ENCODE peak calls at places on chromosomes 4 and X, in eight cellular contexts. One of them, this sample, is unnamed.

GRCh38 chrX:53321216-53321942 is 40.0 kb upstream of the IQSEC2 start:
- DNase-seq in M059J: no peak
- DNase-seq in HCT116: no peak
- DNase-seq in epithelial cell of esophagus: no peak
- DNase-seq in activated T-cell treated with anti-CD3 and anti-CD28 coated beads, Interleukin-2, amount 50 U/mL, for 1 hour: peak
- DNase-seq in coronary artery: no peak
- DNase-seq in fibroblast of the aortic adventitia: no peak
- DNase-seq in erythroblast: no peak
- DNase-seq in this sample: peak

GRCh38 chr4:140575489-140575888 is 6.7 kb upstream of the UCP1 start:
- DNase-seq in M059J: no peak
- DNase-seq in fibroblast of the aortic adventitia: no peak
- DNase-seq in epithelial cell of esophagus: no peak
- DNase-seq in erythroblast: no peak
- DNase-seq in coronary artery: no peak
- DNase-seq in activated T-cell treated with anti-CD3 and anti-CD28 coated beads, Interleukin-2, amount 50 U/mL, for 1 hour: no peak
- DNase-seq in HCT116: no peak
- DNase-seq in this sample: no peak

GRCh38 chrX:93580634-93581033 is 92.7 kb downstream of the NAP1L3 start:
- DNase-seq in coronary artery: no peak
- DNase-seq in HCT116: no peak
- DNase-seq in activated T-cell treated with anti-CD3 and anti-CD28 coated beads, Interleukin-2, amount 50 U/mL, for 1 hour: no peak
- DNase-seq in erythroblast: no peak
- DNase-seq in fibroblast of the aortic adventitia: no peak
- DNase-seq in M059J: no peak
- DNase-seq in epithelial cell of esophagus: no peak
- DNase-seq in this sample: no peak

GRCh38 chr4:673349-674091 is 556 bp downstream of the ATP5ME start:
- DNase-seq in erythroblast: peak
- DNase-seq in fibroblast of the aortic adventitia: no peak
- DNase-seq in HCT116: no peak
- DNase-seq in coronary artery: no peak
- DNase-seq in activated T-cell treated with anti-CD3 and anti-CD28 coated beads, Interleukin-2, amount 50 U/mL, for 1 hour: no peak
- DNase-seq in M059J: no peak
- DNase-seq in epithelial cell of esophagus: peak
- DNase-seq in this sample: no peak

GRCh38 chr4:163762756-163763155 is 268.3 kb downstream of the TMA16 start:
- DNase-seq in fibroblast of the aortic adventitia: no peak
- DNase-seq in M059J: no peak
- DNase-seq in erythroblast: no peak
- DNase-seq in activated T-cell treated with anti-CD3 and anti-CD28 coated beads, Interleukin-2, amount 50 U/mL, for 1 hour: no peak
- DNase-seq in epithelial cell of esophagus: no peak
- DNase-seq in coronary artery: no peak
- DNase-seq in HCT116: no peak
- DNase-seq in this sample: no peak

GRCh38 chr4:14566518-14566917 is 435.8 kb upstream of the CPEB2 start:
- DNase-seq in HCT116: no peak
- DNase-seq in coronary artery: no peak
- DNase-seq in fibroblast of the aortic adventitia: peak
- DNase-seq in erythroblast: no peak
- DNase-seq in M059J: peak
- DNase-seq in activated T-cell treated with anti-CD3 and anti-CD28 coated beads, Interleukin-2, amount 50 U/mL, for 1 hour: no peak
- DNase-seq in epithelial cell of esophagus: no peak
- DNase-seq in this sample: no peak

GRCh38 chr4:151415978-151416377 is 7.0 kb downstream of the FHIP1A start:
- DNase-seq in activated T-cell treated with anti-CD3 and anti-CD28 coated beads, Interleukin-2, amount 50 U/mL, for 1 hour: no peak
- DNase-seq in coronary artery: no peak
- DNase-seq in erythroblast: no peak
- DNase-seq in M059J: peak
- DNase-seq in epithelial cell of esophagus: peak
- DNase-seq in fibroblast of the aortic adventitia: peak
- DNase-seq in HCT116: no peak
- DNase-seq in this sample: no peak

GRCh38 chr4:156838761-156839160 is 132.8 kb downstream of the PDGFC start:
- DNase-seq in epithelial cell of esophagus: peak
- DNase-seq in coronary artery: no peak
- DNase-seq in M059J: peak
- DNase-seq in activated T-cell treated with anti-CD3 and anti-CD28 coated beads, Interleukin-2, amount 50 U/mL, for 1 hour: no peak
- DNase-seq in erythroblast: no peak
- DNase-seq in fibroblast of the aortic adventitia: peak
- DNase-seq in HCT116: peak
- DNase-seq in this sample: no peak

GRCh38 chrX:826026-826425 is 195.4 kb downstream of the SHOX start:
- DNase-seq in epithelial cell of esophagus: no peak
- DNase-seq in M059J: no peak
- DNase-seq in coronary artery: no peak
- DNase-seq in fibroblast of the aortic adventitia: peak
- DNase-seq in activated T-cell treated with anti-CD3 and anti-CD28 coated beads, Interleukin-2, amount 50 U/mL, for 1 hour: no peak
- DNase-seq in HCT116: no peak
- DNase-seq in erythroblast: no peak
- DNase-seq in this sample: no peak

GRCh38 chr4:90030953-90031352 is 96.2 kb upstream of the CCSER1 start:
- DNase-seq in epithelial cell of esophagus: peak
- DNase-seq in M059J: peak
- DNase-seq in coronary artery: no peak
- DNase-seq in fibroblast of the aortic adventitia: no peak
- DNase-seq in HCT116: peak
- DNase-seq in erythroblast: no peak
- DNase-seq in activated T-cell treated with anti-CD3 and anti-CD28 coated beads, Interleukin-2, amount 50 U/mL, for 1 hour: no peak
- DNase-seq in this sample: no peak

GRCh38 chr4:84751707-84752106 is 168.8 kb downstream of the CDS1 start:
- DNase-seq in erythroblast: no peak
- DNase-seq in M059J: no peak
- DNase-seq in HCT116: no peak
- DNase-seq in coronary artery: no peak
- DNase-seq in epithelial cell of esophagus: no peak
- DNase-seq in fibroblast of the aortic adventitia: no peak
- DNase-seq in activated T-cell treated with anti-CD3 and anti-CD28 coated beads, Interleukin-2, amount 50 U/mL, for 1 hour: no peak
- DNase-seq in this sample: no peak

GRCh38 chr4:140076307-140076706 is 77.7 kb downstream of the MAML3 start:
- DNase-seq in HCT116: no peak
- DNase-seq in epithelial cell of esophagus: no peak
- DNase-seq in fibroblast of the aortic adventitia: no peak
- DNase-seq in coronary artery: no peak
- DNase-seq in M059J: no peak
- DNase-seq in erythroblast: no peak
- DNase-seq in activated T-cell treated with anti-CD3 and anti-CD28 coated beads, Interleukin-2, amount 50 U/mL, for 1 hour: no peak
- DNase-seq in this sample: no peak

GRCh38 chrX:6693051-6693450 is 158.1 kb upstream of the VCX3A start:
- DNase-seq in coronary artery: no peak
- DNase-seq in fibroblast of the aortic adventitia: no peak
- DNase-seq in HCT116: no peak
- DNase-seq in activated T-cell treated with anti-CD3 and anti-CD28 coated beads, Interleukin-2, amount 50 U/mL, for 1 hour: no peak
- DNase-seq in erythroblast: no peak
- DNase-seq in M059J: no peak
- DNase-seq in epithelial cell of esophagus: no peak
- DNase-seq in this sample: no peak

GRCh38 chr4:124803026-124803425 is 90.5 kb upstream of the ANKRD50 start:
- DNase-seq in M059J: no peak
- DNase-seq in activated T-cell treated with anti-CD3 and anti-CD28 coated beads, Interleukin-2, amount 50 U/mL, for 1 hour: no peak
- DNase-seq in HCT116: no peak
- DNase-seq in erythroblast: no peak
- DNase-seq in fibroblast of the aortic adventitia: peak
- DNase-seq in coronary artery: no peak
- DNase-seq in epithelial cell of esophagus: no peak
- DNase-seq in this sample: no peak

GRCh38 chr4:24856586-24856985 is 56.3 kb downstream of the CCDC149 start:
- DNase-seq in M059J: peak
- DNase-seq in epithelial cell of esophagus: no peak
- DNase-seq in activated T-cell treated with anti-CD3 and anti-CD28 coated beads, Interleukin-2, amount 50 U/mL, for 1 hour: no peak
- DNase-seq in HCT116: no peak
- DNase-seq in coronary artery: peak
- DNase-seq in erythroblast: no peak
- DNase-seq in fibroblast of the aortic adventitia: peak
- DNase-seq in this sample: no peak

GRCh38 chrX:72676465-72676864 is 37.6 kb downstream of the PHKA1 start:
- DNase-seq in M059J: no peak
- DNase-seq in coronary artery: no peak
- DNase-seq in epithelial cell of esophagus: no peak
- DNase-seq in HCT116: no peak
- DNase-seq in erythroblast: no peak
- DNase-seq in fibroblast of the aortic adventitia: no peak
- DNase-seq in activated T-cell treated with anti-CD3 and anti-CD28 coated beads, Interleukin-2, amount 50 U/mL, for 1 hour: no peak
- DNase-seq in this sample: no peak

GRCh38 chr4:166066936-166067335 is 193.9 kb downstream of the TLL1 start:
- DNase-seq in HCT116: no peak
- DNase-seq in epithelial cell of esophagus: no peak
- DNase-seq in M059J: no peak
- DNase-seq in fibroblast of the aortic adventitia: no peak
- DNase-seq in erythroblast: no peak
- DNase-seq in activated T-cell treated with anti-CD3 and anti-CD28 coated beads, Interleukin-2, amount 50 U/mL, for 1 hour: no peak
- DNase-seq in coronary artery: no peak
- DNase-seq in this sample: no peak

GRCh38 chrX:43666301-43666912 is 10.3 kb downstream of the MAOA start:
- DNase-seq in coronary artery: no peak
- DNase-seq in M059J: no peak
- DNase-seq in fibroblast of the aortic adventitia: no peak
- DNase-seq in epithelial cell of esophagus: no peak
- DNase-seq in activated T-cell treated with anti-CD3 and anti-CD28 coated beads, Interleukin-2, amount 50 U/mL, for 1 hour: no peak
- DNase-seq in erythroblast: no peak
- DNase-seq in HCT116: no peak
- DNase-seq in this sample: no peak

GRCh38 chrX:122622800-122623199 is 561.3 kb upstream of the GRIA3 start:
- DNase-seq in erythroblast: no peak
- DNase-seq in epithelial cell of esophagus: no peak
- DNase-seq in M059J: peak
- DNase-seq in HCT116: no peak
- DNase-seq in coronary artery: no peak
- DNase-seq in activated T-cell treated with anti-CD3 and anti-CD28 coated beads, Interleukin-2, amount 50 U/mL, for 1 hour: no peak
- DNase-seq in fibroblast of the aortic adventitia: no peak
- DNase-seq in this sample: no peak

GRCh38 chr4:3766791-3767561 is 791 bp downstream of the ADRA2C start:
- DNase-seq in erythroblast: peak
- DNase-seq in coronary artery: no peak
- DNase-seq in fibroblast of the aortic adventitia: no peak
- DNase-seq in epithelial cell of esophagus: peak
- DNase-seq in HCT116: no peak
- DNase-seq in activated T-cell treated with anti-CD3 and anti-CD28 coated beads, Interleukin-2, amount 50 U/mL, for 1 hour: no peak
- DNase-seq in M059J: no peak
- DNase-seq in this sample: no peak